ENCODE peak calls at places on chromosomes 3 and 15, in ten cellular contexts. V is NB4, K is fibroblast of mammary gland, P is upper lobe of right lung, Z is K562, M is A549, I is OCI-LY7, N is fibroblast of the aortic adventitia, F is lower lobe of right lung, Q is upper lobe of left lung. U is an unnamed sample.

GRCh38 chr3:15206662-15207576 is 873 bp downstream of the CAPN7 start:
- DNase-seq in V (peak; percentile 66), K (peak; percentile 55), P (no peak), Z (no peak), M (peak; percentile 43), I (peak; percentile 76), N (peak; percentile 41), F (peak; percentile 51), Q (peak; percentile 58), U (peak; percentile 36)

GRCh38 chr15:68346986-68347385 is 69.4 kb downstream of the FEM1B start:
- DNase-seq in V (no peak), K (no peak), P (no peak), Z (no peak), M (no peak), I (no peak), N (no peak), F (no peak), Q (no peak), U (no peak)

GRCh38 chr3:12120374-12121140 is 38.2 kb downstream of the TIMP4 start:
- DNase-seq in V (no peak), K (no peak), P (no peak), Z (no peak), M (no peak), I (peak; percentile 3), N (no peak), F (no peak), Q (no peak), U (no peak)

GRCh38 chr3:86923071-86923476 is 67.9 kb downstream of the VGLL3 start:
- DNase-seq in V (no peak), K (peak; percentile 92), P (no peak), Z (no peak), M (peak; percentile 29), I (no peak), N (peak; percentile 72), F (no peak), Q (no peak), U (peak; percentile 60)

GRCh38 chr3:117628896-117629295 is 919.3 kb downstream of the TUSC7 start:
- DNase-seq in V (no peak), K (peak; percentile 85), P (no peak), Z (no peak), M (peak; percentile 55), I (peak; percentile 5), N (peak; percentile 93), F (no peak), Q (peak; percentile 57), U (peak; percentile 78)

GRCh38 chr3:21718161-21718765 is 32.7 kb downstream of the ZNF385D start:
- DNase-seq in V (no peak), K (peak; percentile 99), P (no peak), Z (no peak), M (no peak), I (no peak), N (peak; percentile 99), F (no peak), Q (no peak), U (peak; percentile 95)

GRCh38 chr3:69890691-69891090 is 108.8 kb upstream of the SAMMSON start:
- DNase-seq in V (no peak), K (no peak), P (no peak), Z (no peak), M (no peak), I (no peak), N (no peak), F (no peak), Q (no peak), U (no peak)

GRCh38 chr15:69713726-69714559 is 261.3 kb downstream of the RPLP1 start:
- DNase-seq in V (peak; percentile 44), K (no peak), P (no peak), Z (no peak), M (no peak), I (no peak), N (no peak), F (no peak), Q (peak; percentile 52), U (no peak)

GRCh38 chr15:34335176-34335575 is 2.4 kb downstream of the SLC12A6 start:
- DNase-seq in V (peak; percentile 81), K (peak; percentile 38), P (no peak), Z (no peak), M (no peak), I (no peak), N (peak; percentile 42), F (no peak), Q (no peak), U (peak; percentile 54)

GRCh38 chr15:34336947-34337556 is 529 bp downstream of the SLC12A6 start:
- DNase-seq in V (peak; percentile 47), K (no peak), P (no peak), Z (no peak), M (no peak), I (peak; percentile 41), N (no peak), F (no peak), Q (no peak), U (no peak)

GRCh38 chr15:34337557-34338306 is at the start of gene SLC12A6:
- DNase-seq in V (peak; percentile 96), K (peak; percentile 92), P (peak; percentile 96), Z (peak; percentile 95), M (peak; percentile 91), I (peak; percentile 90), N (peak; percentile 85), F (peak; percentile 95), Q (peak; percentile 94), U (peak; percentile 89)

GRCh38 chr15:34334676-34335075 is 2.9 kb downstream of the SLC12A6 start:
- DNase-seq in V (no peak), K (no peak), P (no peak), Z (no peak), M (no peak), I (no peak), N (no peak), F (no peak), Q (no peak), U (no peak)

GRCh38 chr15:34336333-34336732 is 1.2 kb downstream of the SLC12A6 start:
- DNase-seq in V (peak; percentile 27), K (no peak), P (no peak), Z (no peak), M (no peak), I (no peak), N (no peak), F (peak; percentile 56), Q (no peak), U (no peak)
- H3K4me3 ChIP-seq in V (peak overlapping the region; percentile 72), K (no peak overlapping the region), P (peak overlapping the region; percentile 73), Z (no peak overlapping the region), M (no peak overlapping the region), I (peak overlapping the region; percentile 90), N (peak overlapping the region; percentile 37), F (peak overlapping the region; percentile 67), Q (peak overlapping the region; percentile 96), U (no peak overlapping the region)

GRCh38 chr3:190119734-190120133 is 963 bp downstream of the P3H2 start:
- DNase-seq in V (no peak), K (no peak), P (no peak), Z (no peak), M (no peak), I (no peak), N (no peak), F (no peak), Q (no peak), U (no peak)

GRCh38 chr3:190124067-190124466 is 3.4 kb upstream of the P3H2 start:
- DNase-seq in V (no peak), K (no peak), P (no peak), Z (no peak), M (no peak), I (no peak), N (no peak), F (no peak), Q (peak; percentile 41), U (no peak)

GRCh38 chr3:190121061-190121765 is 516 bp upstream of the P3H2 start:
- DNase-seq in V (no peak), K (no peak), P (no peak), Z (no peak), M (no peak), I (no peak), N (no peak), F (no peak), Q (no peak), U (no peak)

GRCh38 chr3:190120161-190121060 is at the start of gene P3H2:
- DNase-seq in V (no peak), K (peak; percentile 87), P (peak; percentile 92), Z (no peak), M (peak; percentile 90), I (no peak), N (peak; percentile 84), F (peak; percentile 88), Q (peak; percentile 88), U (peak; percentile 92)

DNA sequence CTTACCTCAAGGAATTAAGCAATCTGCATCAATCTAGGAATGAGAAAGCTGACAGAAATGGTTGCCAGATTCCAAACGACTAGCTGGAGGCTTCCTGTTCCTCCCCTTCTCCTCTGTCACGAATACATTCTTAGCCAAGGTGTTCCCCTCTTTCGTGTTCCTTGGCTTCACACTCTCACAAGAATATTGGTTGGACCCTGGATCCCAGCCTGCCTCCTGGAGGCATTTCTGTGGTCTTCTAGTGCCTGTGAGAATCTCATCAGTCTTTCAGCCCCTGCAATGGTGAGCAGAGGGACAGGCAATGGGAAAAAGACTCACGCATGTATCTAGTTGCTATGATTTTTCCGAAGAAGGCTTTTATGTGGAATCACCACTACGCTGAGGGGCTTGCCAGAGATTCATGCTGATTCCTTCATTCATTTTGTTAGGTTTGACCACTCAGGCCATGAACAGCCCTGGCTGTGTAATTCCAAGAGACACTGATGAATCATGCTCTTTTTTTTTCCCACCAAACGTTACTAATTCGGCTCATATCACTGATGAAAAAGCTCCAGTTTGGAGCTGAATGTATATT is 1.6 kb upstream of the P3H2 start:
- DNase-seq in V (no peak), K (peak; percentile 71), P (no peak), Z (no peak), M (no peak), I (no peak), N (peak; percentile 55), F (no peak), Q (no peak), U (peak; percentile 57)
- TF ChIP-seq CTCF in V (no peak), K (no peak), P (no peak), Z (no peak), M (no peak), I (no peak), N (no peak), F (no peak), Q (no peak), U (no peak)

GRCh38 chr3:480070-480469 is 283.5 kb downstream of the CHL1 start:
- DNase-seq in V (no peak), K (no peak), P (no peak), Z (no peak), M (no peak), I (no peak), N (no peak), F (no peak), Q (no peak), U (no peak)

GRCh38 chr3:473284-473800 is 276.8 kb downstream of the CHL1 start:
- DNase-seq in V (no peak), K (no peak), P (no peak), Z (no peak), M (no peak), I (no peak), N (no peak), F (no peak), Q (no peak), U (no peak)

DNA sequence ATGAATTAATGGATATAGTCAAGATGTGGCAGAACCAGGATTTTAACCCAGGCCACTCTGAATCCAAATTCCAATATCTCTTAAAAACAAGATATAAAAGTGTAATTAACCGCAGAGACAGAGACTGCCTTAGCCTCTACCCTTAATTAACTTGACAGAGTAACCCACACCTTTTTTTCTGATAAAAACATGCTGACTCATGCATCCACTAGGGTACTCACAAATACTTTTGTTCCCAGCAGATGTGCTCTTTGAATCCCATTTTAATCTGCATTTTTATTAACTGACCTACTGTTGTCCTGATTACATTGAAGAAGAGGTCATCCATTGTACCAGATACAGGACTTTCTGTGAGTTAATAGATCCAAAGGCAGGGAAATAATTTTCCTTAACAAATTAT is 278.3 kb downstream of the CHL1 start:
- DNase-seq in V (no peak), K (no peak), P (no peak), Z (no peak), M (no peak), I (no peak), N (no peak), F (no peak), Q (no peak), U (no peak)
- H3K4me3 ChIP-seq in V (no peak overlapping the region), K (no peak overlapping the region), P (no peak overlapping the region), Z (no peak overlapping the region), M (no peak overlapping the region), I (no peak overlapping the region), N (no peak overlapping the region), F (no peak overlapping the region), Q (no peak overlapping the region), U (no peak overlapping the region)

DNA sequence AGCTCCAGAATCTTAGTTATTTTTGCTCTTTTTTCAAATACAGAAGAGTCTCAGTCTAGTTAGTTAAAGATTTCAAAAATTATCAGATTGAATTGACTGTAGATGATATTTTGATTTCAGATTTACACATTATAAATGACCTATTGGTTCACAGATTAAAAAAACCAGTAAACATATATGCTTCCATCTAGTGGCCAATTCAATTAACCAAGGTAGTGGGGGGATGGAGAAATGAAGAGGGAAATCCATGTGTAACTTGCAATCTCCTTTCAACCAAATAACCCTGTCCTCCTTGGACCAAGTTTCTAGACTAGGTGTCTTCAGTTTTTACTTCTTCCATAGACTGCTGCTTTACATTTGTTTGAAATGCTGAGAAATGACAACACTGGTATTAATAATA is 789.8 kb downstream of the ROBO1 start:
- DNase-seq in V (peak; percentile 1), K (peak; percentile 59), P (no peak), Z (no peak), M (peak; percentile 29), I (no peak), N (peak; percentile 36), F (no peak), Q (no peak), U (peak; percentile 52)
- TF ChIP-seq CTCF in V (no peak), K (peak; percentile 62), P (peak; percentile 20), Z (no peak), M (peak; percentile 52), I (peak; percentile 36), N (peak; percentile 43), F (no peak), Q (no peak), U (peak; percentile 57)

U was measured in fibroblast of pulmonary artery.